ENCODE peak calls at places on chromosomes 7 and 10, in five cellular contexts. P, V, J, H and W are unnamed samples.

GRCh38 chr10:115129752-115130151 is 36.6 kb downstream of the ATRNL1 start:
- DNase-seq in J (no peak), V (no peak), P (no peak), H (no peak), W (no peak)

GRCh38 chr10:78260141-78260540 is 226.5 kb downstream of the RPS24 start:
- DNase-seq in V (no peak), H (no peak), J (no peak), P (peak), W (no peak)

GRCh38 chr10:80516506-80517075 is 21.1 kb upstream of the SH2D4B start:
- DNase-seq in J (no peak), V (no peak), P (peak), H (no peak), W (no peak)

GRCh38 chr10:96863922-96864543 is 31.9 kb downstream of the LCOR start:
- DNase-seq in H (no peak), P (no peak), J (no peak), V (no peak), W (no peak)

GRCh38 chr7:132603241-132603789 is 27.0 kb upstream of the PLXNA4 start:
- DNase-seq in P (no peak), H (no peak), V (no peak), J (no peak), W (no peak)

GRCh38 chr7:67019562-67020390 is 23.1 kb downstream of the TYW1 start:
- DNase-seq in H (no peak), V (peak), P (no peak), J (no peak), W (no peak)

GRCh38 chr7:151472644-151473380 is 32.9 kb upstream of the CRYGN start:
- DNase-seq in V (no peak), J (no peak), H (no peak), P (no peak), W (no peak)

GRCh38 chr10:127303746-127304145 is 107.4 kb upstream of the INSYN2A start:
- DNase-seq in J (no peak), V (no peak), P (no peak), H (no peak), W (no peak)

GRCh38 chr10:55370021-55370420 is 569.0 kb upstream of the PCDH15 start:
- DNase-seq in H (no peak), J (peak), P (no peak), V (no peak), W (no peak)

GRCh38 chr10:73998623-73999622 is 1.0 kb downstream of the VCL start:
- DNase-seq in P (peak), V (peak), H (peak), J (no peak), W (peak)

GRCh38 chr7:37494940-37495339 is 46.3 kb upstream of the ELMO1 start:
- DNase-seq in P (no peak), V (no peak), H (no peak), J (no peak), W (no peak)

GRCh38 chr7:112428715-112429114 is 21.5 kb upstream of the IFRD1 start:
- DNase-seq in J (no peak), P (no peak), H (no peak), V (no peak), W (no peak)

GRCh38 chr7:15309891-15310290 is 251.9 kb downstream of the AGMO start:
- DNase-seq in V (peak), P (no peak), J (no peak), H (no peak), W (no peak)

GRCh38 chr7:91894781-91895480 is 14.4 kb upstream of the MTERF1 start:
- DNase-seq in H (no peak), J (no peak), V (no peak), P (no peak), W (no peak)

GRCh38 chr7:147022056-147022455 is 905.5 kb downstream of the CNTNAP2 start:
- DNase-seq in V (no peak), H (no peak), P (no peak), J (no peak), W (no peak)

GRCh38 chr10:5042922-5043321 is 39.3 kb upstream of the AKR1C2 start:
- DNase-seq in H (no peak), V (no peak), J (no peak), P (no peak), W (no peak)

GRCh38 chr7:725223-726005 is 1.1 kb upstream of the DNAAF5 start:
- DNase-seq in V (peak), H (peak), J (no peak), P (peak), W (no peak)

GRCh38 chr10:113086282-113086681 is 136.2 kb downstream of the TCF7L2 start:
- DNase-seq in J (no peak), V (no peak), H (no peak), P (no peak), W (no peak)

GRCh38 chr7:45642044-45642443 is 67.9 kb downstream of the ADCY1 start:
- DNase-seq in J (no peak), P (no peak), H (no peak), V (no peak), W (no peak)

GRCh38 chr10:19302117-19302516 is 253.5 kb downstream of the MALRD1 start:
- DNase-seq in P (no peak), H (no peak), V (no peak), J (no peak), W (no peak)

GRCh38 chr7:1965579-1966294 is 267.0 kb downstream of the MAD1L1 start:
- DNase-seq in H (no peak), P (peak), V (no peak), J (no peak), W (no peak)

GRCh38 chr10:35056686-35057085 is 33.5 kb downstream of the CUL2 start:
- DNase-seq in H (no peak), V (no peak), J (no peak), P (no peak), W (no peak)

GRCh38 chr7:155729847-155730246 is 82.4 kb downstream of the SHH start:
- DNase-seq in H (no peak), P (no peak), V (peak), J (no peak), W (no peak)